ENCODE peak calls at places on chromosome 15, in nine cellular contexts. G is transverse colon, I is hepatocyte, C is HFFc6, S is AG04450, A is NB4, T is astrocyte, N is dorsolateral prefrontal cortex, B is neural crest cell. O is an unnamed sample.

GRCh38 chr15:77243146-77243545 is 172.2 kb upstream of the TSPAN3 start:
- DNase-seq in G (no peak), I (no peak), C (no peak), S (no peak), A (no peak), T (no peak), N (no peak), B (no peak), O (no peak)

GRCh38 chr15:58551084-58551763 is 119.4 kb downstream of the LIPC start:
- DNase-seq in G (no peak), I (no peak), C (no peak), S (no peak), A (peak; percentile 3), T (no peak), N (no peak), B (no peak), O (peak; percentile 38)

GRCh38 chr15:66724732-66725467 is 22.9 kb downstream of the SMAD6 start:
- DNase-seq in G (no peak), I (peak; percentile 43), C (no peak), S (no peak), A (no peak), T (no peak), N (no peak), B (no peak), O (no peak)

GRCh38 chr15:90241343-90242192 is 7.6 kb downstream of the GDPGP1 start:
- DNase-seq in G (no peak), I (no peak), C (no peak), S (no peak), A (no peak), T (no peak), N (peak; percentile 29), B (no peak), O (no peak)

GRCh38 chr15:28140062-28140461 is 40.9 kb upstream of the OCA2 start:
- DNase-seq in G (no peak), I (no peak), C (no peak), S (no peak), A (no peak), T (no peak), N (no peak), B (no peak), O (no peak)

GRCh38 chr15:84609818-84610525 is 9.2 kb downstream of the ZSCAN2 start:
- DNase-seq in G (no peak), I (no peak), C (no peak), S (no peak), A (no peak), T (no peak), N (no peak), B (no peak), O (no peak)

GRCh38 chr15:68205558-68205944 is 419 bp upstream of the CALML4 start:
- DNase-seq in G (no peak), I (no peak), C (no peak), S (no peak), A (no peak), T (no peak), N (no peak), B (no peak), O (no peak)

GRCh38 chr15:45100884-45101622 is 12.9 kb downstream of the DUOX2 start:
- DNase-seq in G (no peak), I (no peak), C (no peak), S (no peak), A (no peak), T (no peak), N (no peak), B (no peak), O (no peak)

GRCh38 chr15:92638709-92639365 is 16.7 kb downstream of the FAM174B start:
- DNase-seq in G (peak; percentile 19), I (no peak), C (no peak), S (no peak), A (no peak), T (no peak), N (no peak), B (no peak), O (no peak)

GRCh38 chr15:34855397-34855796 is 60.0 kb upstream of the ACTC1 start:
- DNase-seq in G (no peak), I (no peak), C (peak; percentile 80), S (peak; percentile 16), A (no peak), T (peak; percentile 76), N (no peak), B (no peak), O (no peak)

GRCh38 chr15:45863881-45864580 is 229.2 kb downstream of the SQOR start:
- DNase-seq in G (no peak), I (peak; percentile 51), C (no peak), S (no peak), A (no peak), T (no peak), N (no peak), B (no peak), O (no peak)

GRCh38 chr15:51585953-51586352 is 36.6 kb downstream of the DMXL2 start:
- DNase-seq in G (no peak), I (no peak), C (no peak), S (no peak), A (no peak), T (no peak), N (no peak), B (no peak), O (no peak)

GRCh38 chr15:96340611-96341464 is 10.3 kb downstream of the NR2F2 start:
- DNase-seq in G (peak; percentile 27), I (peak; percentile 71), C (no peak), S (no peak), A (no peak), T (no peak), N (peak; percentile 48), B (peak; percentile 58), O (no peak)

GRCh38 chr15:71802770-71803169 is 7.6 kb upstream of the NR2E3 start:
- DNase-seq in G (no peak), I (no peak), C (no peak), S (no peak), A (peak; percentile 14), T (no peak), N (no peak), B (no peak), O (no peak)

GRCh38 chr15:88769161-88769971 is 33.9 kb upstream of the ACAN start:
- DNase-seq in G (no peak), I (peak; percentile 27), C (no peak), S (no peak), A (no peak), T (peak; percentile 12), N (no peak), B (peak; percentile 29), O (no peak)

GRCh38 chr15:101020451-101020850 is 101.3 kb downstream of the LRRK1 start:
- DNase-seq in G (peak; percentile 0), I (no peak), C (no peak), S (no peak), A (no peak), T (no peak), N (no peak), B (no peak), O (no peak)

GRCh38 chr15:90902996-90903732 is at the start of gene MAN2A2:
- DNase-seq in G (peak; percentile 78), I (peak; percentile 79), C (peak; percentile 19), S (no peak), A (peak; percentile 92), T (peak; percentile 36), N (peak; percentile 71), B (peak; percentile 45), O (peak; percentile 83)

GRCh38 chr15:75230524-75231371 is 27.4 kb upstream of the GOLGA6C start:
- DNase-seq in G (peak; percentile 5), I (no peak), C (no peak), S (no peak), A (peak; percentile 46), T (no peak), N (no peak), B (peak; percentile 31), O (peak; percentile 25)

GRCh38 chr15:72948662-72949061 is 103.6 kb upstream of the NEO1 start:
- DNase-seq in G (no peak), I (no peak), C (no peak), S (no peak), A (no peak), T (no peak), N (no peak), B (no peak), O (no peak)

GRCh38 chr15:88454867-88455810 is 12.0 kb downstream of the MRPL46 start:
- DNase-seq in G (peak; percentile 60), I (peak; percentile 93), C (peak; percentile 66), S (peak; percentile 33), A (peak; percentile 70), T (peak; percentile 58), N (peak; percentile 51), B (peak; percentile 39), O (peak; percentile 67)

DNA sequence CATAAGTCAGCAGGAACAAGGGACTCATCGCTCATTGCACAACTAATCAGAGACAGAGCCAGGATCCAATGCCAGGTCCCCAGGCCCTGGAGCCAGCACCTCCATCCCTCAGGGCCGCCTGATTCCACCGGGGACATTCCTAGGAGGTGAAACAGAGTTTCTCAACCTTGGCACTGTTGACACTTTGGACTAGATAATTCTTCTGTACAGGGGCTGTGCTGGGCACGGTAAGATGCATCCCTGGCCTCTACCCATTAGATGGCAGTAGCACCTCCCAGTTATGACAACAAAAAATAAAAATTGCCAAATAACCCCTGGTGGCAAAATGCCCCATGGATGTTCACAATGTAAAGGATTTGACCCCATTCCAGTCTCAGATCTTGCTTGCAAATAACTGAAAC is 127.7 kb downstream of the MTHFS start:
- DNase-seq in G (no peak), I (no peak), C (peak; percentile 9), S (no peak), A (peak; percentile 46), T (no peak), N (peak; percentile 7), B (no peak), O (no peak)
- TF ChIP-seq CTCF in G (no peak), I (peak; percentile 33), C (peak; percentile 70), S (peak; percentile 29), A (peak; percentile 54), T (no peak), N (no peak), B (peak; percentile 40), O (no peak)

GRCh38 chr15:36905908-36906307 is 194.4 kb downstream of the MEIS2 start:
- DNase-seq in G (no peak), I (peak; percentile 31), C (no peak), S (no peak), A (no peak), T (peak; percentile 85), N (no peak), B (no peak), O (no peak)
- TF ChIP-seq CTCF in G (no peak), I (no peak), C (no peak), S (no peak), A (no peak), T (no peak), N (no peak), B (no peak), O (no peak)

DNA sequence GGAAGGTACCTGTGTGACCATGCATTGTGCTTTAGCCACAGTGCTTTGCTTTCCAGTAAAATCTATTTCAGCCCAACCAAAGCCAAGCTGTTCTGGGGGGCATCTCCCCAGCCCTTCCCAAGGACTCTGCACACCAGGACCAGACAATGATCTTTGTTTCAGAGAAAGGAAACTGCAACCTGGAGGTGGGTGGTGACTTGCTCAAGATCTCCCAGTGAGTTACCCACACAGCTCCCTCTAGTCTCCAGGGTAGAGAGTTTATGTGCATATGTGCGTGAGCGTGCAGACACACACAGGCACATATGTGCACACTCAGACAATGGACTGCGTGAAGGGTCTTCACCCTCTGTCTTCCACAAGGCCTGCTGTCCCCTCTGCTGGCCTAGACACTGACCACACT is 162.4 kb upstream of the TLE3 start:
- DNase-seq in G (no peak), I (no peak), C (no peak), S (no peak), A (peak; percentile 46), T (no peak), N (no peak), B (no peak), O (no peak)
- TF ChIP-seq CTCF in G (no peak), I (no peak), C (no peak), S (no peak), A (peak; percentile 7), T (no peak), N (no peak), B (no peak), O (no peak)

GRCh38 chr15:26983822-26984221 is 12.8 kb downstream of the GABRG3 start:
- DNase-seq in G (no peak), I (no peak), C (no peak), S (no peak), A (peak; percentile 26), T (no peak), N (no peak), B (no peak), O (no peak)
- TF ChIP-seq CTCF in G (no peak), I (no peak), C (peak; percentile 31), S (no peak), A (peak; percentile 36), T (no peak), N (no peak), B (peak; percentile 39), O (no peak)